ENCODE peak calls at places on chromosomes 1 and 21, in nine cellular contexts. L is NCI-H1436; Q is stimulated activated CD4-positive, alpha-beta T cell treated with anti-CD3 and anti-CD28 coated beads, Interleukin-1b, Interleukin-23, amount 100 ng/mL, for 48 hours; N is progenitor cell of endocrine pancreas; K is activated T-cell treated with anti-CD3 and anti-CD28 coated beads, Interleukin-2, amount 50 U/mL, for 1 hour; W is dorsolateral prefrontal cortex; O is GM20000; J is fibroblast of the aortic adventitia; E is substantia nigra. B is an unnamed sample.

GRCh38 chr1:22717038-22717758 is 6.6 kb downstream of the EPHB2 start:
- DNase-seq in W (no peak), N (no peak), J (no peak), E (no peak), O (no peak), K (no peak), Q (no peak), L (no peak), B (no peak)

GRCh38 chr1:31166462-31166861 is 73.2 kb downstream of the NKAIN1 start:
- DNase-seq in J (no peak), Q (no peak), L (no peak), K (no peak), O (no peak), W (no peak), N (no peak), E (no peak), B (no peak)

GRCh38 chr21:16532841-16533240 is 803.1 kb downstream of the USP25 start:
- DNase-seq in L (no peak), N (no peak), K (no peak), W (no peak), E (no peak), Q (no peak), O (no peak), J (peak), B (no peak)

GRCh38 chr21:32717851-32718316 is 9.9 kb downstream of the SYNJ1 start:
- DNase-seq in K (no peak), L (no peak), O (no peak), W (no peak), Q (no peak), N (no peak), J (no peak), E (no peak), B (peak)

GRCh38 chr1:183807549-183808168 is 2.7 kb downstream of the RGL1 start:
- DNase-seq in N (no peak), W (no peak), K (no peak), L (no peak), J (peak), E (no peak), O (peak), Q (no peak), B (peak)

GRCh38 chr1:18978706-18979105 is 22.2 kb upstream of the IFFO2 start:
- DNase-seq in J (no peak), Q (no peak), E (no peak), N (no peak), L (no peak), K (no peak), W (no peak), O (no peak), B (no peak)

GRCh38 chr1:169466259-169467230 is 19.2 kb downstream of the SLC19A2 start:
- DNase-seq in L (peak), W (no peak), K (no peak), N (no peak), J (peak), E (no peak), O (no peak), Q (no peak), B (no peak)

GRCh38 chr1:216457356-216457755 is 34.1 kb upstream of the USH2A start:
- DNase-seq in L (no peak), O (no peak), Q (no peak), E (no peak), J (no peak), W (no peak), K (no peak), N (no peak), B (no peak)

GRCh38 chr1:89365206-89365605 is 1.3 kb downstream of the GBP6 start:
- DNase-seq in O (no peak), N (no peak), W (no peak), L (no peak), E (no peak), J (no peak), Q (no peak), K (no peak), B (no peak)

GRCh38 chr1:155002479-155003226 is at the start of gene ZBTB7B:
- DNase-seq in W (peak), E (no peak), Q (no peak), N (no peak), J (no peak), K (no peak), L (no peak), O (peak), B (no peak)

GRCh38 chr1:107739183-107739582 is 225.8 kb downstream of the VAV3 start:
- DNase-seq in E (no peak), N (no peak), K (no peak), L (no peak), W (no peak), Q (no peak), O (no peak), J (no peak), B (no peak)

GRCh38 chr1:36384542-36385409 is 948 bp downstream of the STK40 start:
- DNase-seq in W (peak), K (no peak), N (peak), J (no peak), O (peak), Q (no peak), L (peak), E (no peak), B (no peak)

GRCh38 chr21:36691539-36692124 is 7.3 kb upstream of the SIM2 start:
- DNase-seq in Q (no peak), E (no peak), W (no peak), O (no peak), N (no peak), K (no peak), L (no peak), J (no peak), B (no peak)

GRCh38 chr1:228306275-228307217 is 98.7 kb downstream of the OBSCN start:
- DNase-seq in O (no peak), N (no peak), W (no peak), K (peak), L (no peak), J (no peak), Q (no peak), E (no peak), B (no peak)

GRCh38 chr1:3226664-3227371 is 157.8 kb downstream of the PRDM16 start:
- DNase-seq in O (no peak), N (no peak), J (no peak), W (no peak), Q (no peak), L (no peak), E (no peak), K (no peak), B (no peak)

GRCh38 chr1:204369006-204369726 is 9.4 kb upstream of the PLEKHA6 start:
- DNase-seq in W (no peak), K (no peak), O (no peak), L (no peak), J (no peak), N (no peak), E (peak), Q (no peak), B (no peak)

GRCh38 chr1:78279051-78279450 is 211.7 kb upstream of the PTGFR start:
- DNase-seq in J (peak), Q (no peak), L (no peak), E (no peak), N (no peak), O (no peak), K (no peak), W (no peak), B (peak)

GRCh38 chr1:53572061-53572801 is 113.0 kb downstream of the DMRTB1 start:
- DNase-seq in O (no peak), Q (no peak), W (no peak), L (peak), K (peak), N (no peak), J (peak), E (no peak), B (no peak)

GRCh38 chr1:156599811-156600210 is 1.5 kb downstream of the GPATCH4 start:
- DNase-seq in K (no peak), Q (no peak), W (no peak), J (no peak), E (no peak), L (no peak), N (no peak), O (peak), B (no peak)

GRCh38 chr1:2350911-2351655 is 40.3 kb downstream of the MORN1 start:
- DNase-seq in J (no peak), E (no peak), N (no peak), L (no peak), W (peak), Q (no peak), O (no peak), K (no peak), B (no peak)

GRCh38 chr1:22529901-22530621 is 33.2 kb upstream of the EPHA8 start:
- DNase-seq in J (peak), K (no peak), L (no peak), Q (no peak), O (no peak), W (no peak), E (no peak), N (no peak), B (no peak)

GRCh38 chr1:68359045-68359444 is 90.7 kb downstream of the RPE65 start:
- DNase-seq in O (no peak), E (no peak), Q (no peak), L (no peak), N (no peak), J (peak), W (no peak), K (no peak), B (no peak)

GRCh38 chr1:244313346-244313745 is 138.4 kb downstream of the ADSS2 start:
- DNase-seq in E (no peak), K (no peak), Q (no peak), J (peak), N (no peak), O (no peak), L (no peak), W (no peak), B (no peak)

GRCh38 chr1:200033511-200034261 is 6.2 kb downstream of the NR5A2 start:
- DNase-seq in N (no peak), Q (no peak), E (no peak), L (no peak), O (no peak), J (peak), K (no peak), W (no peak), B (no peak)

GRCh38 chr1:17339521-17339920 is 31.5 kb downstream of the PADI4 start:
- DNase-seq in W (no peak), E (no peak), L (no peak), Q (no peak), N (no peak), J (no peak), K (no peak), O (no peak), B (no peak)

GRCh38 chr1:226967665-226968064 is 27.6 kb downstream of the COQ8A start:
- DNase-seq in W (no peak), Q (no peak), N (no peak), K (no peak), L (no peak), E (no peak), J (no peak), O (no peak), B (no peak)

GRCh38 chr1:108897865-108898720 is 21.3 kb downstream of the GPSM2 start:
- DNase-seq in E (no peak), K (no peak), O (peak), W (no peak), J (peak), L (peak), Q (no peak), N (no peak), B (peak)

GRCh38 chr1:5693595-5693994 is 298.6 kb downstream of the NPHP4 start:
- DNase-seq in K (no peak), Q (no peak), O (no peak), N (no peak), E (no peak), J (no peak), L (no peak), W (no peak), B (no peak)

GRCh38 chr1:68651115-68651514 is 154.2 kb upstream of the DEPDC1 start:
- DNase-seq in L (no peak), Q (no peak), E (no peak), J (no peak), K (no peak), W (no peak), O (no peak), N (no peak), B (no peak)

GRCh38 chr1:78419309-78419708 is 71.5 kb upstream of the PTGFR start:
- DNase-seq in N (no peak), W (no peak), E (no peak), Q (no peak), O (no peak), L (no peak), J (peak), K (no peak), B (peak)

GRCh38 chr1:186155594-186155993 is 219.5 kb downstream of the TPR start:
- DNase-seq in L (no peak), K (no peak), N (no peak), E (no peak), Q (no peak), W (no peak), O (peak), J (peak), B (peak)

GRCh38 chr1:245110406-245110805 is 44.4 kb upstream of the KIF26B start:
- DNase-seq in J (no peak), W (no peak), N (no peak), L (no peak), O (no peak), K (no peak), Q (no peak), E (no peak), B (no peak)

GRCh38 chr1:78033797-78034172 is 12.0 kb upstream of the GIPC2 start:
- DNase-seq in W (no peak), E (no peak), L (no peak), K (no peak), J (no peak), O (no peak), Q (no peak), N (no peak), B (no peak)

GRCh38 chr1:179881642-179882252 is 338 bp upstream of the TOR1AIP1 start:
- DNase-seq in J (peak), O (no peak), W (no peak), N (no peak), K (no peak), Q (no peak), L (no peak), E (no peak), B (peak)

GRCh38 chr1:68590473-68590872 is 93.6 kb upstream of the DEPDC1 start:
- DNase-seq in K (no peak), L (no peak), N (no peak), E (no peak), J (no peak), W (no peak), O (no peak), Q (no peak), B (no peak)

GRCh38 chr1:54105736-54106269 is 47.0 kb downstream of the CDCP2 start:
- DNase-seq in O (no peak), Q (no peak), L (no peak), W (no peak), J (no peak), E (no peak), K (no peak), N (no peak), B (no peak)

GRCh38 chr1:174068000-174068399 is 45.8 kb upstream of the RC3H1 start:
- DNase-seq in Q (no peak), J (no peak), K (no peak), L (no peak), N (no peak), O (no peak), E (no peak), W (no peak), B (no peak)

GRCh38 chr1:116569776-116570357 is 959 bp downstream of the CD58 start:
- DNase-seq in Q (peak), O (no peak), L (no peak), K (peak), E (no peak), J (no peak), W (no peak), N (no peak), B (no peak)